ENCODE peak calls at places on chromosomes 13 and 19, in four cellular contexts. O is hypothalamus, G is NCI-H2029, D is T-helper 1 cell. N is an unnamed sample.

GRCh38 chr13:20303636-20304035 is 71.5 kb upstream of the GJB6 start:
- DNase-seq in O (no peak), G (no peak), D (no peak), N (no peak)

GRCh38 chr13:23598371-23598770 is 28.2 kb downstream of the TNFRSF19 start:
- DNase-seq in O (no peak), G (no peak), D (no peak), N (no peak)

GRCh38 chr13:104953588-104953987 is 1581.9 kb downstream of the EFNB2 start:
- DNase-seq in O (no peak), G (no peak), D (no peak), N (no peak)

GRCh38 chr13:43268632-43269031 is 245.2 kb downstream of the DNAJC15 start:
- DNase-seq in O (no peak), G (no peak), D (no peak), N (no peak)

GRCh38 chr13:50167224-50167947 is 152.1 kb downstream of the KCNRG start:
- DNase-seq in O (no peak), G (no peak), D (no peak), N (no peak)

GRCh38 chr19:53485046-53486004 is 17.8 kb downstream of the ZNF813 start:
- DNase-seq in O (no peak), G (no peak), D (no peak), N (no peak)

GRCh38 chr19:41606215-41606837 is 20.5 kb downstream of the CEACAM4 start:
- DNase-seq in O (no peak), G (no peak), D (no peak), N (no peak)

GRCh38 chr13:33494596-33495214 is 209.2 kb upstream of the STARD13 start:
- DNase-seq in O (no peak), G (no peak), D (no peak), N (no peak)

GRCh38 chr13:35131471-35131870 is 189.4 kb downstream of the NBEA start:
- DNase-seq in O (no peak), G (no peak), D (no peak), N (no peak)

GRCh38 chr19:12769689-12770088 is 5.7 kb downstream of the HOOK2 start:
- DNase-seq in O (no peak), G (no peak), D (peak), N (no peak)

GRCh38 chr19:16293133-16294085 is 31.2 kb upstream of the KLF2 start:
- DNase-seq in O (no peak), G (no peak), D (no peak), N (peak)

GRCh38 chr19:40519352-40520322 is 52.8 kb downstream of the SPTBN4 start:
- DNase-seq in O (no peak), G (no peak), D (no peak), N (no peak)

GRCh38 chr19:50384685-50385535 is 763 bp downstream of the POLD1 start:
- DNase-seq in O (no peak), G (no peak), D (no peak), N (peak)

GRCh38 chr19:53960187-53960586 is 2.5 kb upstream of the CACNG8 start:
- DNase-seq in O (no peak), G (no peak), D (no peak), N (no peak)

GRCh38 chr13:95100525-95101121 is 200.6 kb downstream of the ABCC4 start:
- DNase-seq in O (no peak), G (no peak), D (no peak), N (no peak)

GRCh38 chr13:91133941-91134772 is 213.3 kb upstream of the MIR17HG start:
- DNase-seq in O (peak), G (no peak), D (no peak), N (peak)

GRCh38 chr19:9836021-9836420 is 903 bp downstream of the PIN1 start:
- DNase-seq in O (no peak), G (no peak), D (no peak), N (peak)

GRCh38 chr19:34214040-34214439 is 40.3 kb upstream of the GARRE1 start:
- DNase-seq in O (no peak), G (no peak), D (no peak), N (no peak)

GRCh38 chr19:48421548-48421947 is 24.2 kb upstream of the GRWD1 start:
- DNase-seq in O (no peak), G (no peak), D (no peak), N (no peak)

GRCh38 chr19:33247441-33247819 is 21.8 kb upstream of the SLC7A10 start:
- DNase-seq in O (no peak), G (no peak), D (no peak), N (no peak)

GRCh38 chr13:23680836-23681235 is 110.6 kb downstream of the TNFRSF19 start:
- DNase-seq in O (no peak), G (no peak), D (no peak), N (no peak)

GRCh38 chr19:49157445-49158224 is at the start of gene TRPM4:
- DNase-seq in O (peak), G (peak), D (no peak), N (peak)

GRCh38 chr19:45103200-45103624 is 10.2 kb downstream of the PPP1R37 start:
- DNase-seq in O (no peak), G (peak), D (no peak), N (no peak)

GRCh38 chr19:35642312-35642711 is 767 bp downstream of the ETV2 start:
- DNase-seq in O (no peak), G (no peak), D (no peak), N (no peak)

GRCh38 chr19:33678796-33679195 is 57.0 kb downstream of the CHST8 start:
- DNase-seq in O (peak), G (peak), D (no peak), N (no peak)

GRCh38 chr13:113933901-113934300 is 40.0 kb downstream of the C13orf46 start:
- DNase-seq in O (no peak), G (no peak), D (no peak), N (no peak)

GRCh38 chr19:51644636-51645271 is 1.9 kb downstream of the SIGLEC14 start:
- DNase-seq in O (no peak), G (no peak), D (no peak), N (peak)

GRCh38 chr13:25966086-25966485 is 85.7 kb downstream of the SHISA2 start:
- DNase-seq in O (no peak), G (no peak), D (no peak), N (no peak)

GRCh38 chr19:18735752-18736151 is 52.3 kb downstream of the CRTC1 start:
- DNase-seq in O (peak), G (no peak), D (no peak), N (no peak)

GRCh38 chr13:26377038-26377437 is 123.1 kb downstream of the CDK8 start:
- DNase-seq in O (no peak), G (no peak), D (no peak), N (peak)

GRCh38 chr13:95256086-95256485 is 45.2 kb downstream of the ABCC4 start:
- DNase-seq in O (no peak), G (no peak), D (no peak), N (no peak)

GRCh38 chr19:4914736-4915501 is 5.6 kb downstream of the UHRF1 start:
- DNase-seq in O (no peak), G (no peak), D (peak), N (no peak)